ENCODE peak calls at places on chromosomes 5 and 9, in eight cellular contexts. Q is sigmoid colon, H is pancreas, S is heart left ventricle, W is A673, N is colonic mucosa, A is thoracic aorta, V is adrenal gland. J is an unnamed sample. For H3K4me1 and H3K36me3, the result is how much of the 10 kb centered on the place peaks cover.

GRCh38 chr9:85897853-85898252 is 43.1 kb upstream of the NAA35 start:
- DNase-seq in H (no peak), W (no peak), V (no peak), Q (no peak), A (no peak), S (no peak), N (no peak), J (no peak)

GRCh38 chr9:87147803-87148202 is 200.5 kb upstream of the GAS1 start:
- DNase-seq in H (no peak), V (no peak), A (no peak), Q (no peak), N (no peak), W (no peak), S (no peak), J (no peak)

GRCh38 chr9:69981686-69982450 is 61.8 kb upstream of the MAMDC2 start:
- DNase-seq in H (no peak), S (no peak), N (no peak), Q (no peak), W (peak), V (no peak), A (no peak), J (no peak)

GRCh38 chr9:102049586-102050246 is 311.3 kb upstream of the GRIN3A start:
- DNase-seq in N (no peak), Q (no peak), S (no peak), V (no peak), A (no peak), H (no peak), W (no peak), J (no peak)

GRCh38 chr9:72579880-72580570 is 58.6 kb downstream of the TMC1 start:
- DNase-seq in S (no peak), Q (no peak), V (no peak), H (no peak), W (no peak), A (no peak), N (no peak), J (no peak)

GRCh38 chr9:1053848-1054365 is 3.8 kb downstream of the DMRT2 start:
- DNase-seq in Q (no peak), S (no peak), H (no peak), V (no peak), A (no peak), W (no peak), N (no peak), J (no peak)

GRCh38 chr5:181219262-181220177 is 3.6 kb upstream of the TRIM41 start:
- DNase-seq in S (no peak), A (no peak), V (no peak), H (no peak), N (no peak), Q (no peak), W (no peak), J (no peak)

GRCh38 chr9:27519466-27520465 is 4.3 kb upstream of the IFNK start:
- DNase-seq in H (no peak), Q (no peak), W (no peak), S (no peak), V (no peak), N (no peak), A (no peak), J (no peak)

GRCh38 chr5:64207978-64208377 is 42.3 kb downstream of the RNF180 start:
- DNase-seq in N (no peak), Q (no peak), H (no peak), V (no peak), W (peak), A (no peak), S (no peak), J (no peak)

GRCh38 chr5:55533806-55534435 is 843 bp downstream of the PLPP1 start:
- DNase-seq in A (no peak), N (peak), Q (no peak), W (peak), H (no peak), S (no peak), V (peak), J (no peak)

GRCh38 chr5:119840175-119840574 is 210.8 kb downstream of the FAM170A start:
- DNase-seq in Q (no peak), W (no peak), H (no peak), N (no peak), A (no peak), V (no peak), S (no peak), J (no peak)

GRCh38 chr5:322942-323879 is 1.7 kb downstream of the AHRR start:
- DNase-seq in S (no peak), H (no peak), N (no peak), V (no peak), W (no peak), A (no peak), Q (no peak), J (no peak)

GRCh38 chr9:63817622-63818518 is 1467.1 kb downstream of the FOXD4L5 start:
- DNase-seq in A (no peak), H (peak), S (peak), Q (peak), W (peak), N (peak), V (peak), J (peak)

GRCh38 chr5:162607879-162608278 is 540.3 kb downstream of the GABRG2 start:
- DNase-seq in H (no peak), N (no peak), W (no peak), S (no peak), Q (no peak), V (no peak), A (no peak), J (no peak)

GRCh38 chr5:2660305-2660704 is 91.2 kb downstream of the IRX2 start:
- DNase-seq in Q (no peak), S (no peak), W (no peak), V (no peak), H (no peak), A (no peak), N (no peak), J (no peak)

GRCh38 chr5:38598994-38599611 is 42.7 kb upstream of the LIFR start:
- DNase-seq in Q (no peak), W (peak), N (no peak), V (no peak), H (no peak), A (no peak), S (no peak), J (no peak)

GRCh38 chr5:61397238-61397637 is 65.2 kb downstream of the ZSWIM6 start:
- DNase-seq in A (no peak), V (no peak), Q (no peak), W (peak), N (no peak), S (no peak), H (no peak), J (no peak)

GRCh38 chr5:72138943-72139467 is 31.7 kb downstream of the MAP1B start:
- DNase-seq in N (no peak), W (no peak), H (no peak), V (peak), S (no peak), A (no peak), Q (no peak), J (no peak)
- H3K4me1 ChIP-seq in N (under half), W (half or more), H (under half), V (under half), S (under half), A (half or more), Q (half or more), J (half or more)

GRCh38 chr5:132205385-132206125 is 22.1 kb downstream of the P4HA2 start:
- DNase-seq in H (no peak), Q (no peak), S (no peak), V (no peak), N (peak), A (no peak), W (no peak), J (peak)
- H3K36me3 ChIP-seq in H (under half), Q (under half), S (half or more), V (under half), N (under half), A (half or more), W (under half), J (under half)

DNA sequence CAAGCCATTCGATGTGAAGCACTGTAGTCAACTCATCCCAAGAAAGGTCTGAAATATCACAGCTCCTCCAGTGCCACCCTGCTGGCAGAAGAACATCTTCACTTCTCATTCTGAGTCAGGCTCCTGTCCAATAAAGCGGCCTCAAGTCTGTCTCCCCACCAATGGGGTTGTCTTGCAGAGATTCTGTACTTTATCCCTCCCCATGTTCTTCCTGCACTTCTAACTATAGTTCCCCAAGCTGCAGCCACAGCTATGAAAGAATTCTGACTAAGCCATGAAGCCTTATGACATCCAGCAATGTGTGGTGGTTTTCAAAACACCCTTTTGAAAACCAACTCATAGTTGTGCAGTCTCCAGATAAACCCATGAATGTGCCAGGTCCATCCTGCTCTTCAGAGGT is 6.8 kb downstream of the MACROH2A1 start:
- DNase-seq in Q (no peak), V (no peak), A (no peak), N (no peak), W (no peak), S (no peak), H (no peak), J (no peak)
- H3K4me1 ChIP-seq in Q (half or more), V (half or more), A (under half), N (under half), W (under half), S (under half), H (under half), J (half or more)

GRCh38 chr9:111287127-111287526 is 42.9 kb downstream of the OR2K2 start:
- DNase-seq in H (no peak), S (no peak), W (no peak), Q (no peak), V (no peak), A (no peak), N (no peak), J (no peak)

GRCh38 chr9:111284703-111285102 is 45.3 kb downstream of the OR2K2 start:
- DNase-seq in S (no peak), W (no peak), H (no peak), N (no peak), Q (no peak), A (no peak), V (no peak), J (no peak)

DNA sequence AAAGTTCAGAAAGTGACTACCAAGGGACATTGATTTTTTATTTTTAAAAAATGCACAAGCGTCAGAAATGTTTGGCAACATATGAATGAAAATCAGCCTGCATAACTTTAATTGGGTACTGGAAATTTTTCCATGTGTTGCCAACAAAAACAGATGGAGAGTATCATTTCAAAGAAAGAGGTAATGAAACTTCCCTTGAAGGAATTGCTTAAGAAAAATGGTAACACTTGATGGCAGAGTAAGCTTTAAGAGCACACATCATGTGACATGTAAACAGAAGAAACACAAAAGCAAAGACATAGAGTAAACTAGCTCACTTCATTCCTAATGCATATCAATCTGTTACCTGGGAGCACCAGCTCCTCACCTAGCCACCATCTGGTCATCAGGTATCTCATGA is 47.1 kb downstream of the OR2K2 start:
- DNase-seq in A (no peak), N (no peak), S (no peak), V (no peak), H (no peak), Q (no peak), W (no peak), J (no peak)
- H3K36me3 ChIP-seq in A (under half), N (under half), S (under half), V (under half), H (under half), Q (under half), W (under half), J (under half)

DNA sequence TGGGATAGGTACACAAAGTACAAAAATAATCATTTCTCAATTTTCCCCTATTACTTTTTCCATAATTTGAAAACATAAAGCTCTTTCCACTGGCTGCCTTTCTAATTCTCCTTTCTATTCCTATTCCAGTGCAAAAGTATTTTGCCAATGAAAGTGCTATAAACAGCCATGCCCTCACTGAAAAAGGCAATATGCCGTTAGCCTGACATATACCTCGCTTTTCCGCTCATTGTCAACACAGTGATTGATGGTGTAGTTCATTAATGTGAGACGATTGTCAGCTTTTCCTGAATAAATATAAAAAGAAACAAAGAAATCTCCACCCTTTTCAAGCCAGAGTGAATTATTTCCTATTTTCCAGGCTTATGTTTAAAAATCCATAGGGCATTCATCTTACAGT is 97.5 kb downstream of the EBF1 start:
- DNase-seq in V (no peak), W (no peak), S (no peak), H (no peak), Q (no peak), N (no peak), A (no peak), J (no peak)
- H3K4me1 ChIP-seq in V (under half), W (under half), S (under half), H (under half), Q (under half), N (under half), A (under half), J (under half)

GRCh38 chr5:151031554-151031953 is 11.2 kb downstream of the GPX3 start:
- DNase-seq in A (no peak), Q (no peak), H (no peak), V (no peak), S (no peak), N (no peak), W (no peak), J (no peak)

GRCh38 chr5:151028717-151029116 is 8.3 kb downstream of the GPX3 start:
- DNase-seq in N (no peak), W (no peak), A (no peak), Q (peak), S (peak), H (no peak), V (no peak), J (no peak)

GRCh38 chr5:151030377-151030776 is 10.0 kb downstream of the GPX3 start:
- DNase-seq in H (no peak), W (no peak), V (peak), N (peak), Q (peak), A (no peak), S (peak), J (peak)

GRCh38 chr5:151029179-151029855 is 8.9 kb downstream of the GPX3 start:
- DNase-seq in A (no peak), W (no peak), Q (no peak), V (no peak), H (no peak), N (no peak), S (no peak), J (no peak)

GRCh38 chr5:151029856-151030336 is 9.5 kb downstream of the GPX3 start:
- DNase-seq in V (no peak), W (no peak), Q (peak), A (no peak), S (no peak), H (no peak), N (no peak), J (no peak)
- H3K36me3 ChIP-seq in V (under half), W (under half), Q (half or more), A (half or more), S (half or more), H (under half), N (under half), J (under half)

GRCh38 chr9:120583958-120584369 is 4.0 kb upstream of the CDK5RAP2 start:
- DNase-seq in Q (no peak), S (no peak), W (peak), A (no peak), N (peak), H (no peak), V (peak), J (peak)
- H3K4me1 ChIP-seq in Q (under half), S (under half), W (under half), A (under half), N (under half), H (under half), V (under half), J (under half)

DNA sequence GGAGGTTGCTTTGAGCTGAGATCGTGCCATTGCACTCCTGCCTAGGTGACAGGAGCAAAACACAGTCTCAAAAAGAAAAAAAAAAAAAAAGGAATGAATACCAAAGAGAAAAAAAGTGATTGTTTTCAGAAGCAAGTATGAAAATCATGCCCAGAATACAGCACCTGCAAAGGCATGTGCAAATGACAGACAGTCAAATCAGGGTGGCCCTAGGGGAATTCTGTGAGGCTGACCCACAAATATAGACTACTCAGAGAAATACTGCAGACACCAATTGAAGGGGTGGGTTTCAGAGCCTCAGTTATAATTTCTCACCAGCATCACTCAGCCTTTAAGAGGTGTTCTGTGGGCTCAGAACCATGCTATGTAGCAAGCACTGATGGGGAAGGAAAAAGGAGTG is 28.6 kb downstream of the DCAF12 start:
- DNase-seq in A (no peak), H (no peak), V (no peak), N (no peak), S (no peak), Q (no peak), W (no peak), J (no peak)
- H3K36me3 ChIP-seq in A (half or more), H (under half), V (under half), N (under half), S (half or more), Q (half or more), W (half or more), J (under half)

GRCh38 chr9:113582698-113583200 is 119.2 kb downstream of the RGS3 start:
- DNase-seq in S (peak), H (no peak), W (no peak), N (no peak), Q (no peak), A (no peak), V (no peak), J (no peak)

GRCh38 chr9:113587471-113588031 is 124.0 kb downstream of the RGS3 start:
- DNase-seq in V (peak), Q (peak), H (peak), W (no peak), N (no peak), S (peak), A (no peak), J (peak)

GRCh38 chr9:113583511-113584470 is 120.3 kb downstream of the RGS3 start:
- DNase-seq in W (no peak), H (peak), S (peak), N (no peak), V (no peak), A (no peak), Q (peak), J (no peak)

GRCh38 chr9:113585555-113585954 is 122.0 kb downstream of the RGS3 start:
- DNase-seq in V (no peak), N (no peak), A (no peak), W (no peak), S (peak), Q (no peak), H (peak), J (no peak)

DNA sequence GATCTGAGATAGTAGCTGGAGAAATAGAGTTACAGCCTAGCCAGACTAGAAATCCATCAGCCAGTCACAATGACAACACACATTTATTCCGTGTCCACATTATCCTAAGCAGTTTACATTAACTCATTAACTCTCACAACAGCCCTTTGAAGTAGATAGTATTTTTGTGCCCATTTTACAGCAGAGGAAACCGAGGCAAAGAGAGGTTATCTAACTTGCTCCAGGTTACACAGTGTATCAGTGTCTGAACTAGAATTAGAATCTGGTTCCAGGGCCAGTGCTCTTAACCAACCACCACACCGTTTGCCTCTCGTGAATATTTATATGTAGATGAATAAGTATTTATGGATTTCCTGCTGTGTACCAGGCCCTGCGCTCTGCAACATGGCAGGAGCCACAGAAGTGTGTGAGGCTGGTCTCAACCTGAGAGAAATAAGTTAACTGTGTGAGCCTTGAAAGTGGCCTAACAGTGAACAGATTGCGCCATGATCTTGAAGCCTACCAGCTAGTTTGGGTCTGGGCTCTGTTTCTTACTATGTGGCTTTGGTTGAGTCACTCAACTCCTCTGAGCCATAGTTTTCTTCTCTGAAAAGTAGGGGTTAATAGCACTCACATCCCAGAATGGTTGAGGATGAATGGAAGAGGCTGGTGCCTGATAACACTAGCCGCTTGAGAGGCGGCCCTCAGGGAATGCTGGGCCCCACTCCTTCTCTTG is 121.4 kb downstream of the RGS3 start:
- DNase-seq in N (no peak), V (no peak), H (peak), S (peak), W (no peak), A (no peak), Q (no peak), J (no peak)
- H3K4me1 ChIP-seq in N (under half), V (under half), H (half or more), S (under half), W (under half), A (half or more), Q (under half), J (half or more)

DNA sequence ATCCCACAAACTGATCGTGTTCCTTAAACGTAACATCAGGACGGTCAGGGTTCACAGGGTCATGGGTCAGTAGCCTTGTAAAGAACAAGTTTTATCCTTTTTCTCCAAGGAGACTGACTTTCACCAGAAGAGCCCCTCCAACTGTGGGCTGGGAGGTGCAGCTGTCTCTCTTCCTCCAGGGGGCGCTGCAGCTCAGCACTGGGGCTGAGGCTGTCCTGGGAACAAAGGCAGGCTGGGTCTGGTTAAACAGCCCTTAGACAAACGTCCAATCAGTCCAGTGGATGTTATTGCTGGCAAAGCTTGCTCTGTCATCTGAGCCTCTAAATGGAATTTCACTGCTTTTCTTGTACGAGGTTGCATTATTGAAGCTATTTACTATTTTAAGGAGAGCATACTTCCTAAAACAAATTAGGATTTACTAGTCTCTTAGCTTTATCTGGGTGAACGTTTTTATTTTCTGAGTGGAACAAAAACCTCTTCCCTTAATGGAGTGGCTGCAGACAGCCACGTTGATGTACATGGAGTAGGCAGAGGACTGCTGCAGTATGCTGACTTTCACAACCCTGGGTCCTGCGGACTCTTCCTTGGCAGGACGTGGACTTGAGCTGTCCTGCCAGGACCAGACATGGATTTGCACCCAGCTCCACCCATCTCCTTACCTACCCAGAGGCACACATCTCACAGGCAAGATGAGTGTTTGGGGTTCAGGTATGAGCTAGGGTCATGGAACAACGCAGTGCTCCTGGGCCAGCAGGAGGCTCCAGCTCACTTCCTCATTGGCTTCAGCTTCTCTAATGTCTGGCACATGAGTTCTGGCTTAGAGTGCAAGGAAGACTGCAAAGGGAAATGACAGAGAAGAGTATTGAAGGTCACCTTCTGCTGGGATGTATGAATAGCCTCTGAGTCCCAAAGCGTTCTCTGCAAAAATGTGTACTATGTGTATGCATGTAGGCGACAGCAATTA is 7.8 kb downstream of the EXOSC2 start:
- DNase-seq in V (peak), S (peak), W (peak), A (peak), H (peak), Q (peak), N (peak), J (peak)
- H3K36me3 ChIP-seq in V (under half), S (half or more), W (half or more), A (under half), H (under half), Q (under half), N (under half), J (under half)